ENCODE peak calls at places on chromosomes 11 and 22, in ten cellular contexts. V, O, Z, G, A, B, E, D, I and P are unnamed samples.

GRCh38 chr11:112016765-112017356 is 8.3 kb upstream of the DLAT start:
- DNase-seq in V (no peak), O (peak), Z (no peak), G (no peak), A (no peak), B (no peak), E (no peak), D (no peak), I (no peak), P (no peak)

GRCh38 chr11:94181943-94182342 is 53.3 kb downstream of the PANX1 start:
- DNase-seq in V (no peak), O (no peak), Z (no peak), G (no peak), A (no peak), B (no peak), E (no peak), D (no peak), I (no peak), P (no peak)

GRCh38 chr11:65625628-65626342 is 10.2 kb downstream of the PCNX3 start:
- DNase-seq in V (no peak), O (no peak), Z (peak), G (peak), A (peak), B (no peak), E (no peak), D (peak), I (peak), P (peak)

GRCh38 chr11:21582791-21583190 is 610.1 kb upstream of the ANO5 start:
- DNase-seq in V (no peak), O (no peak), Z (no peak), G (no peak), A (no peak), B (no peak), E (no peak), D (no peak), I (no peak), P (no peak)

GRCh38 chr11:69386594-69387408 is 92.8 kb downstream of the MYEOV start:
- DNase-seq in V (no peak), O (no peak), Z (no peak), G (no peak), A (no peak), B (no peak), E (no peak), D (no peak), I (no peak), P (no peak)

GRCh38 chr11:76694664-76695063 is 24.1 kb upstream of the LRRC32 start:
- DNase-seq in V (no peak), O (no peak), Z (no peak), G (no peak), A (no peak), B (peak), E (no peak), D (no peak), I (no peak), P (no peak)

GRCh38 chr22:39522567-39523300 is 2.4 kb downstream of the ATF4 start:
- DNase-seq in V (no peak), O (peak), Z (peak), G (no peak), A (peak), B (peak), E (no peak), D (no peak), I (no peak), P (no peak)

GRCh38 chr11:69443138-69443967 is 38.1 kb upstream of the LINC01488 start:
- DNase-seq in V (peak), O (peak), Z (peak), G (peak), A (peak), B (peak), E (peak), D (peak), I (peak), P (peak)

GRCh38 chr22:19786264-19786585 is 25.6 kb downstream of the TBX1 start:
- DNase-seq in V (no peak), O (no peak), Z (no peak), G (no peak), A (no peak), B (no peak), E (no peak), D (no peak), I (no peak), P (no peak)

DNA sequence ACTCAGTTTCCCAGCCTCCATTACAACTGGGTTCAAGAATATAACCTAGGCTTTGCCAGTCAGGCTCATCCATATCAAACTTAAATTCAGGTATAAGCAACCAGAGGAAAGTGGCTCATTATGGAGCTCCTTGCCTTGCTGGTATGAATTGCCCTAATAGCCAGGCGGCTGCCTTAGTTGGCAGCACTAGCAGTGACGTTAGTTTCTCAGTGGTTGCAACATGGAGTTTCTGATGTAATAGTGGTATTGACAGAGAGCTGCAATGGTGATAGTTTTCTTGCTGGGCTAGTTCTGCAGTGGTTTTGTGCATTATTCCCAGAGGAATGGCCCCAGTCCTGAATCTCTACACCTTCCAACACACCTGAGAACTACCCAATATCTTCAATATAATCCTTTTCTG is 3.8 kb upstream of the TMEM123 start:
- DNase-seq in V (no peak), O (no peak), Z (no peak), G (no peak), A (no peak), B (no peak), E (no peak), D (no peak), I (no peak), P (no peak)
- H3K27ac ChIP-seq in V (no peak), O (no peak), Z (no peak), G (no peak), A (no peak), B (no peak), E (no peak), D (no peak), I (no peak), P (no peak)

GRCh38 chr11:63573881-63574855 is 11.0 kb upstream of the PLAAT2 start:
- DNase-seq in V (no peak), O (peak), Z (peak), G (peak), A (peak), B (no peak), E (no peak), D (peak), I (peak), P (no peak)
- H3K27ac ChIP-seq in V (no peak), O (peak), Z (peak), G (no peak), A (no peak), B (no peak), E (peak), D (peak), I (peak), P (peak)

DNA sequence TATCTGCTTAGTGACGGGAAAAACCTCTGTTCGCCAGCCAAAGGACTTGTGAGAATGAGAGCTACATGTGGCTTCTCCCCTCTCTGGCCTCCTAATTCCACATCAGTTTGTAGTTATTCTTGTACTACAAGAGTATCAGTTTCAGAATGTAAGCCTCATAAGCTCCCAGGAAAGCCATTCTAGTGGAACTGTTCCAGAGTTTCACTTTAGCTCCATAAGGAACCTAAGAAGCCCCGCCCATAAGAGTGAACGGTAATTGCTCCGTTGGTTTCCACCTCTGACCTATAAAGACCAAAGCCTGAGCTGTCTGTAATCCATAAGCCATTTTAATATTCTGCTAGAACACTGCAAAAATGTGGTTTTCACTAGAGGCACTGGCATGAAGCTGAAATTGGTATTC is 53.0 kb downstream of the SIK3 start:
- DNase-seq in V (no peak), O (no peak), Z (peak), G (no peak), A (peak), B (peak), E (no peak), D (no peak), I (no peak), P (no peak)
- H3K27ac ChIP-seq in V (no peak), O (no peak), Z (peak), G (no peak), A (no peak), B (peak), E (peak), D (peak), I (no peak), P (peak)

GRCh38 chr11:118531597-118532084 is 649 bp downstream of the TMEM25 start:
- DNase-seq in V (no peak), O (peak), Z (no peak), G (no peak), A (no peak), B (no peak), E (no peak), D (no peak), I (no peak), P (no peak)
- H3K27ac ChIP-seq in V (peak), O (peak), Z (peak), G (no peak), A (peak), B (no peak), E (no peak), D (peak), I (no peak), P (peak)

GRCh38 chr22:37244114-37244921 is at the start of gene RAC2:
- DNase-seq in V (peak), O (peak), Z (peak), G (peak), A (peak), B (peak), E (peak), D (peak), I (peak), P (peak)

GRCh38 chr22:37243402-37244113 is 511 bp downstream of the RAC2 start:
- DNase-seq in V (no peak), O (no peak), Z (no peak), G (no peak), A (no peak), B (no peak), E (no peak), D (no peak), I (no peak), P (no peak)

GRCh38 chr22:37244922-37245722 is 1.1 kb upstream of the RAC2 start:
- DNase-seq in V (no peak), O (no peak), Z (peak), G (no peak), A (no peak), B (no peak), E (no peak), D (no peak), I (no peak), P (no peak)

GRCh38 chr22:37248251-37248650 is 4.2 kb upstream of the RAC2 start:
- DNase-seq in V (no peak), O (no peak), Z (no peak), G (no peak), A (no peak), B (peak), E (no peak), D (no peak), I (no peak), P (no peak)

GRCh38 chr22:37245740-37246139 is 1.7 kb upstream of the RAC2 start:
- DNase-seq in V (no peak), O (no peak), Z (no peak), G (no peak), A (no peak), B (no peak), E (no peak), D (no peak), I (no peak), P (no peak)
- H3K27ac ChIP-seq in V (no peak), O (no peak), Z (peak), G (no peak), A (no peak), B (no peak), E (no peak), D (no peak), I (no peak), P (no peak)

DNA sequence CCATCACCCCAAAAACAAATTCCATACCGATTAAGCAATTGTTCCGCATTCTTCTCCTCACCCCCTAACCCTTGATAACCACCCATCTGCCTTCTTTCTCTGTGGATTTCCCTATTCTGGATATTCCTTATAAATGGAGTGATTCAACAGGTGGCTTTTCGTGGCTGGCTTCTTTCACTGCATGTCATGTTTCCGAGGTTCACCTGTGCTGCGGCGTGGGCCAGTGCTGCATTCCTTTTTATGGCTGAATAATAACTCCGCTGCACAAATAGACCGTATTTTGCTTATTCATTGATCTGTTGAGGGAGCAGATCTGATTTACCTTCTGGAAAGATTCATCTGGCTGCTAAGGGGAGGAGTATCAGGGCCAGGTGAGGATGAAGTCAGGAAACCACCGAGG is 94.8 kb upstream of the ASPHD2 start:
- DNase-seq in V (no peak), O (no peak), Z (no peak), G (no peak), A (no peak), B (no peak), E (no peak), D (no peak), I (no peak), P (no peak)
- H3K27ac ChIP-seq in V (no peak), O (no peak), Z (no peak), G (no peak), A (no peak), B (no peak), E (no peak), D (no peak), I (no peak), P (no peak)

DNA sequence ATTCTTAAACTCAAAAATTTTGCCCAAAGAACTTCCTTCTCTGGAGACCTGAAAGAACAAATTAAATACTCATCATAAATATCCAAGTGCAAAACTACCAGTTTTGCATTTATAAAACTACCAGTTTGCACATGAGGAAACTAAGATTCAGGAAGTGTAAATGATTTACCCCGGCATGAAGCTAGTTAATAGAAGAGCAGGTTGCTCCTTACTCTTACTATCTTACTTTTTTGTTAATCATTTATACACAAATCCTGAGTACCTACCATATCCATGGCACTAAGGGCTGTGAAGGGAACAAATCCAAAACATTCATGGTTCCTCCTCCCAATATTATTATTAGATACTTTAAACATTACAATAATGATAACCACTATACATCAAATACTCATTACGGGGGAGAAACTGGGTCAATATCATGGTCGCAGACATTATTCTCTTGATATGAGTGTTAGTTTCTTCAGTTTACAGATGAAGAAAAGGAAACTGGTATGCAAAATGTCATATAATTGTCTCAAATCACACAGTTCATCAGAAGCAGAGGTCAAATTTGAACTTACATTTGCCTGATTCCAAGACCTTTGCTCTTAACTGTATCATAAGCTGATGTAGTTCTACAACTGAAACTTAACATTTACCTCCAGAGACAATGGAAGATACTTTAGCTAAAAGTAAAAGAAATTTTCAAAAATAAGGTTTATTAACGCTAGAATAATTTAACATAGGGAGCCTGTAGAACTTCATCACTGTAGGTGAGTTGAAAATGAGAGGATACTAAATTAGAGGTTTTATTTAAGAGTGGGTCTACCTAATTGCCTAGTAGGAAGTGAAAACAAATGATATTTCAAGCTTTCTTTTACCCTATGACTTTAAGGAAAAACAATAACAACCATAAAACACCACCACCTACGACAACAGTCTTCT is 74.5 kb downstream of the FAM76B start:
- DNase-seq in V (no peak), O (no peak), Z (no peak), G (no peak), A (no peak), B (no peak), E (no peak), D (no peak), I (no peak), P (no peak)
- H3K27ac ChIP-seq in V (no peak), O (no peak), Z (no peak), G (no peak), A (no peak), B (no peak), E (no peak), D (no peak), I (no peak), P (peak)